ENCODE peak calls at places on chromosomes 16 and 17, in five cellular contexts. One of them, this sample, is unnamed.
A peak's percentile ranks its signal among the peaks of the same experiment; 100 is the strongest.

GRCh38 chr16:52068447-52069074 is 478.4 kb downstream of the TOX3 start:
- DNase-seq in prostate gland: peak; percentile 36
- DNase-seq in CD8-positive, alpha-beta T cell: no peak
- DNase-seq in HCT116: no peak
- DNase-seq in AG09319: no peak
- DNase-seq in this sample: no peak

GRCh38 chr17:42918902-42919521 is 18.4 kb downstream of the G6PC1 start:
- DNase-seq in CD8-positive, alpha-beta T cell: no peak
- DNase-seq in HCT116: no peak
- DNase-seq in prostate gland: peak; percentile 19
- DNase-seq in AG09319: no peak
- DNase-seq in this sample: no peak

GRCh38 chr16:89412811-89413210 is 77.5 kb downstream of the ANKRD11 start:
- DNase-seq in AG09319: no peak
- DNase-seq in prostate gland: no peak
- DNase-seq in CD8-positive, alpha-beta T cell: no peak
- DNase-seq in HCT116: no peak
- DNase-seq in this sample: no peak

GRCh38 chr16:83705856-83706255 is 101.9 kb upstream of the HSBP1 start:
- DNase-seq in AG09319: no peak
- DNase-seq in HCT116: no peak
- DNase-seq in prostate gland: no peak
- DNase-seq in CD8-positive, alpha-beta T cell: no peak
- DNase-seq in this sample: no peak

GRCh38 chr16:85821441-85821901 is 22.0 kb downstream of the COX4I1 start:
- DNase-seq in prostate gland: peak; percentile 55
- DNase-seq in AG09319: peak; percentile 35
- DNase-seq in HCT116: peak; percentile 76
- DNase-seq in CD8-positive, alpha-beta T cell: peak; percentile 78
- DNase-seq in this sample: peak; percentile 85

GRCh38 chr17:40317345-40317873 is 8.4 kb downstream of the RARA start:
- DNase-seq in AG09319: no peak
- DNase-seq in CD8-positive, alpha-beta T cell: peak; percentile 54
- DNase-seq in prostate gland: no peak
- DNase-seq in HCT116: peak; percentile 46
- DNase-seq in this sample: no peak

GRCh38 chr17:74303300-74303699 is 22.7 kb upstream of the KIF19 start:
- DNase-seq in HCT116: no peak
- DNase-seq in AG09319: no peak
- DNase-seq in CD8-positive, alpha-beta T cell: no peak
- DNase-seq in prostate gland: no peak
- DNase-seq in this sample: no peak

GRCh38 chr16:4515611-4516233 is 22.9 kb downstream of the CDIP1 start:
- DNase-seq in prostate gland: no peak
- DNase-seq in CD8-positive, alpha-beta T cell: no peak
- DNase-seq in AG09319: no peak
- DNase-seq in HCT116: no peak
- DNase-seq in this sample: no peak

GRCh38 chr17:45289316-45290268 is 27.2 kb downstream of the MAP3K14 start:
- DNase-seq in AG09319: no peak
- DNase-seq in HCT116: no peak
- DNase-seq in prostate gland: no peak
- DNase-seq in CD8-positive, alpha-beta T cell: no peak
- DNase-seq in this sample: no peak

GRCh38 chr17:68906638-68907037 is 48.6 kb downstream of the ABCA8 start:
- DNase-seq in AG09319: no peak
- DNase-seq in CD8-positive, alpha-beta T cell: no peak
- DNase-seq in HCT116: peak; percentile 46
- DNase-seq in prostate gland: no peak
- DNase-seq in this sample: no peak

GRCh38 chr16:23145186-23145585 is 4.1 kb downstream of the USP31 start:
- DNase-seq in prostate gland: peak; percentile 35
- DNase-seq in AG09319: no peak
- DNase-seq in HCT116: no peak
- DNase-seq in CD8-positive, alpha-beta T cell: no peak
- DNase-seq in this sample: no peak

GRCh38 chr17:27244481-27245223 is 49.3 kb upstream of the WSB1 start:
- DNase-seq in CD8-positive, alpha-beta T cell: no peak
- DNase-seq in AG09319: peak; percentile 88
- DNase-seq in HCT116: no peak
- DNase-seq in prostate gland: peak; percentile 78
- DNase-seq in this sample: no peak

GRCh38 chr16:57537596-57538234 is 1.3 kb upstream of the CCDC102A start:
- DNase-seq in HCT116: no peak
- DNase-seq in AG09319: no peak
- DNase-seq in CD8-positive, alpha-beta T cell: no peak
- DNase-seq in prostate gland: no peak
- DNase-seq in this sample: no peak

GRCh38 chr17:58120195-58120822 is 27.9 kb upstream of the OR4D1 start:
- DNase-seq in HCT116: peak; percentile 33
- DNase-seq in CD8-positive, alpha-beta T cell: peak; percentile 40
- DNase-seq in prostate gland: peak; percentile 51
- DNase-seq in AG09319: peak; percentile 4
- DNase-seq in this sample: no peak

GRCh38 chr17:35740997-35741931 is 9.8 kb downstream of the RASL10B start:
- DNase-seq in HCT116: no peak
- DNase-seq in prostate gland: no peak
- DNase-seq in AG09319: no peak
- DNase-seq in CD8-positive, alpha-beta T cell: no peak
- DNase-seq in this sample: no peak
- TF ChIP-seq CTCF in HCT116: peak; percentile 4
- TF ChIP-seq CTCF in prostate gland: no peak
- TF ChIP-seq CTCF in AG09319: no peak
- TF ChIP-seq CTCF in CD8-positive, alpha-beta T cell: no peak
- TF ChIP-seq CTCF in this sample: no peak

GRCh38 chr16:2388139-2388874 is 40.9 kb upstream of the CCNF start:
- DNase-seq in HCT116: no peak
- DNase-seq in AG09319: no peak
- DNase-seq in CD8-positive, alpha-beta T cell: no peak
- DNase-seq in prostate gland: no peak
- DNase-seq in this sample: no peak

GRCh38 chr16:2388875-2389433 is 40.3 kb upstream of the CCNF start:
- DNase-seq in prostate gland: peak; percentile 58
- DNase-seq in CD8-positive, alpha-beta T cell: no peak
- DNase-seq in AG09319: no peak
- DNase-seq in HCT116: no peak
- DNase-seq in this sample: no peak

GRCh38 chr16:2385441-2385840 is 43.8 kb upstream of the CCNF start:
- DNase-seq in AG09319: no peak
- DNase-seq in prostate gland: no peak
- DNase-seq in CD8-positive, alpha-beta T cell: no peak
- DNase-seq in HCT116: no peak
- DNase-seq in this sample: no peak

GRCh38 chr16:2386990-2387389 is 42.3 kb upstream of the CCNF start:
- DNase-seq in prostate gland: no peak
- DNase-seq in HCT116: peak; percentile 3
- DNase-seq in AG09319: no peak
- DNase-seq in CD8-positive, alpha-beta T cell: no peak
- DNase-seq in this sample: no peak
- TF ChIP-seq CTCF in prostate gland: no peak
- TF ChIP-seq CTCF in HCT116: peak; percentile 41
- TF ChIP-seq CTCF in AG09319: no peak
- TF ChIP-seq CTCF in CD8-positive, alpha-beta T cell: no peak
- TF ChIP-seq CTCF in this sample: no peak

GRCh38 chr16:81940781-81941560 is 70.3 kb downstream of the SDR42E1 start:
- DNase-seq in prostate gland: no peak
- DNase-seq in HCT116: peak; percentile 57
- DNase-seq in CD8-positive, alpha-beta T cell: no peak
- DNase-seq in AG09319: peak; percentile 57
- DNase-seq in this sample: no peak
- TF ChIP-seq CTCF in prostate gland: peak; percentile 19
- TF ChIP-seq CTCF in HCT116: peak; percentile 59
- TF ChIP-seq CTCF in CD8-positive, alpha-beta T cell: peak; percentile 25
- TF ChIP-seq CTCF in AG09319: peak; percentile 55
- TF ChIP-seq CTCF in this sample: no peak

DNA sequence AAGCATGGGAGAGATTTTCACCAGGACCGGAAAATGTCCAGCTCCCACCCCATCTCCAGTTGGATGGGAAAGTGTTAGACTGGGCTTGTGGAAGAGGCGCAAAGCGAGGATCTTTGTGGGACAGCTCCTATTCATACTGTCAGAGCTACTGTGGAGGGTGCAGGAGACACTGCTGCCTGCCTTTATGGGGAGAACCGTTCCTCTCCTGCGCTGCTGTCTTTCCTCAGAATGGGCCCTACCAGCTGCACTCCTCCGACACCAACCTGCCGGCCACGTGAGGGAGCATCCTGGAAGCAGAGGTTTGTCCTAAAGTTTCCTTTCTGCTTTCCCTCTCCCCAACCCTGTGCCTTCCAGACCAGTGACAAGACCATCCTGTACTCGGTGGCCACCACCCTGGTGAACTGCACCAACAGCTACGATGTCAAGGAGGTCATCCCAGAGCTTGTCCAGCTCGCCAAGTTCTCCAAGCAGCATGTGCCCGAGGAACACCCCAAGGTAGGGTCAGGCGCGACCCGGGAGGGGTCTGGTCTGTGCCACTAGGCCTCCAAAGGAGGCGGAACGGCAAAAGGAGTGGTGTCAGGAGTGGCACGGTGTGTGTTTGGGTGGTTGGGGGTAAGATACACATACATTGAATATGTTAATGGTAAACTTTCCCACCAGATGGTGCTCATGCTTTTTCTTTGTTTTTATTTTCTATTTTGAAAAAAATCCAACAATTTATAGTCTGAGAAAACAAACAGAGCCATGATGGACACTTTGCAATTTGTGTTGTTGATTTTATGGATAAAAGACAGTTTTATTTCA is 23.0 kb downstream of the SLC35G3 start:
- DNase-seq in prostate gland: no peak
- DNase-seq in CD8-positive, alpha-beta T cell: no peak
- DNase-seq in AG09319: no peak
- DNase-seq in HCT116: no peak
- DNase-seq in this sample: peak; percentile 20
- TF ChIP-seq CTCF in prostate gland: no peak
- TF ChIP-seq CTCF in CD8-positive, alpha-beta T cell: peak; percentile 69
- TF ChIP-seq CTCF in AG09319: peak; percentile 31
- TF ChIP-seq CTCF in HCT116: no peak
- TF ChIP-seq CTCF in this sample: peak; percentile 66

DNA sequence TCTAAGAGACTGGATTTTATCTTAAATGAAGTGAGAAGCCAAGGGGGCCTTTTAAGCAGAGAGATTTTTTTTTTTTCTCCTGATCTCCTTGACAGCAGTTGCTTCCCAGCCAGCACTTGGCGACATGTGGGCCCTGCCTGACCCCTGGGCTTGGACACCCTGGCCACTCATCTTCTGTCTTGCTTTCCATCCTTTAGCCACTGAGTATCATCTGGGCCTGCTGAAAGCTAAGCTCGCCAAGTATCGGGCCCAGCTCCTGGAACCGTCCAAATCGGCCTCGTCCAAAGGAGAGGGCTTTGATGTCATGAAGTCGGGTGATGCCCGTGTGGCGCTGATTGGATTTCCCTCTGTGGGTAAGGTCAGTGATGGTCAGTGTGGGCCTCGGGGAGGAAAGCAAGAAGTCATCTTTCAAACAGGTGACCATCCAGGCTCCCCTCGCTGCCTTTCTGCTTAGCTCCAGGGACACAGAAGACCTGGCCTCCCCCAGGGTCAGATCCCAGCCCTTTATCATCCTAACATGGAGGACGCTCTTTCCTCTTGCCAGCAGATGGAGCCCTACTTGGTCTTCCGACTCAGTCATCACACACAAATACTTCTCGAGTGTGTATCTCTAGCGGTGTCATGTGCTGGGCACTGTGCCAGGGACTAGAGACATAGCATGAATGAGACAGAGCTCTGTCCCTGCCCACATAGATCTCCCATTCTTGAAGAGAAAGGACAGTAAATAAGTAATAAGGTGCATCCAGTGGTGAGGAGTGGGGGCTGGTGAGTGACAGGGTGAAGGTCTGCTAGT is 6.1 kb downstream of the DRG2 start:
- DNase-seq in AG09319: no peak
- DNase-seq in prostate gland: peak; percentile 19
- DNase-seq in HCT116: peak; percentile 27
- DNase-seq in CD8-positive, alpha-beta T cell: no peak
- DNase-seq in this sample: no peak
- TF ChIP-seq CTCF in AG09319: peak; percentile 37
- TF ChIP-seq CTCF in prostate gland: no peak
- TF ChIP-seq CTCF in HCT116: peak; percentile 65
- TF ChIP-seq CTCF in CD8-positive, alpha-beta T cell: no peak
- TF ChIP-seq CTCF in this sample: no peak

GRCh38 chr17:73211745-73212144 is 18.9 kb downstream of the COG1 start:
- DNase-seq in CD8-positive, alpha-beta T cell: peak; percentile 60
- DNase-seq in prostate gland: no peak
- DNase-seq in HCT116: no peak
- DNase-seq in AG09319: no peak
- DNase-seq in this sample: no peak

GRCh38 chr17:73208139-73208827 is 15.4 kb downstream of the COG1 start:
- DNase-seq in CD8-positive, alpha-beta T cell: no peak
- DNase-seq in AG09319: no peak
- DNase-seq in prostate gland: no peak
- DNase-seq in HCT116: no peak
- DNase-seq in this sample: no peak

GRCh38 chr17:73214008-73214407 is 21.2 kb downstream of the COG1 start:
- DNase-seq in AG09319: no peak
- DNase-seq in prostate gland: no peak
- DNase-seq in CD8-positive, alpha-beta T cell: no peak
- DNase-seq in HCT116: no peak
- DNase-seq in this sample: no peak

GRCh38 chr17:73209436-73209835 is 16.6 kb downstream of the COG1 start:
- DNase-seq in prostate gland: no peak
- DNase-seq in AG09319: no peak
- DNase-seq in CD8-positive, alpha-beta T cell: no peak
- DNase-seq in HCT116: no peak
- DNase-seq in this sample: no peak

GRCh38 chr17:73210002-73210678 is 17.3 kb downstream of the COG1 start:
- DNase-seq in HCT116: no peak
- DNase-seq in AG09319: no peak
- DNase-seq in prostate gland: no peak
- DNase-seq in CD8-positive, alpha-beta T cell: no peak
- DNase-seq in this sample: no peak
- TF ChIP-seq CTCF in HCT116: peak; percentile 55
- TF ChIP-seq CTCF in AG09319: peak; percentile 11
- TF ChIP-seq CTCF in prostate gland: no peak
- TF ChIP-seq CTCF in CD8-positive, alpha-beta T cell: no peak
- TF ChIP-seq CTCF in this sample: no peak

GRCh38 chr16:35102780-35103403 is 1643.5 kb downstream of the TP53TG3F start:
- DNase-seq in AG09319: no peak
- DNase-seq in prostate gland: no peak
- DNase-seq in HCT116: no peak
- DNase-seq in CD8-positive, alpha-beta T cell: no peak
- DNase-seq in this sample: no peak
- TF ChIP-seq CTCF in AG09319: no peak
- TF ChIP-seq CTCF in prostate gland: no peak
- TF ChIP-seq CTCF in HCT116: peak; percentile 42
- TF ChIP-seq CTCF in CD8-positive, alpha-beta T cell: no peak
- TF ChIP-seq CTCF in this sample: no peak

GRCh38 chr16:12257926-12258561 is 281.5 kb downstream of the SNX29 start:
- DNase-seq in prostate gland: no peak
- DNase-seq in HCT116: no peak
- DNase-seq in CD8-positive, alpha-beta T cell: no peak
- DNase-seq in AG09319: no peak
- DNase-seq in this sample: no peak
- TF ChIP-seq CTCF in prostate gland: no peak
- TF ChIP-seq CTCF in HCT116: no peak
- TF ChIP-seq CTCF in CD8-positive, alpha-beta T cell: no peak
- TF ChIP-seq CTCF in AG09319: no peak
- TF ChIP-seq CTCF in this sample: no peak

This sample was measured in natural killer cell.